ENCODE peak calls at places on chromosome 3, in ten cellular contexts. One of them, this sample, is unnamed.

GRCh38 chr3:149367021-149367840 is 10.2 kb downstream of the TM4SF1 start:
- DNase-seq in right lobe of liver: no peak
- DNase-seq in foreskin fibroblast: peak
- DNase-seq in endothelial cell of umbilical vein: peak
- DNase-seq in IMR-90: peak
- DNase-seq in nephron progenitor cell: no peak
- DNase-seq in AG04450: no peak
- DNase-seq in OCI-LY7: no peak
- DNase-seq in tibial nerve: no peak
- DNase-seq in heart right ventricle: no peak
- DNase-seq in this sample: no peak

GRCh38 chr3:52231502-52232278 is 6.2 kb upstream of the TLR9 start:
- DNase-seq in right lobe of liver: peak
- DNase-seq in foreskin fibroblast: no peak
- DNase-seq in endothelial cell of umbilical vein: peak
- DNase-seq in IMR-90: peak
- DNase-seq in nephron progenitor cell: peak
- DNase-seq in AG04450: no peak
- DNase-seq in OCI-LY7: peak
- DNase-seq in tibial nerve: peak
- DNase-seq in heart right ventricle: peak
- DNase-seq in this sample: no peak

GRCh38 chr3:8556470-8556869 is 54.8 kb downstream of the LMCD1 start:
- DNase-seq in right lobe of liver: no peak
- DNase-seq in foreskin fibroblast: no peak
- DNase-seq in endothelial cell of umbilical vein: no peak
- DNase-seq in IMR-90: no peak
- DNase-seq in nephron progenitor cell: no peak
- DNase-seq in AG04450: no peak
- DNase-seq in OCI-LY7: no peak
- DNase-seq in tibial nerve: no peak
- DNase-seq in heart right ventricle: no peak
- DNase-seq in this sample: no peak

GRCh38 chr3:50356553-50356952 is 2.8 kb downstream of the TMEM115 start:
- DNase-seq in right lobe of liver: peak
- DNase-seq in foreskin fibroblast: no peak
- DNase-seq in endothelial cell of umbilical vein: no peak
- DNase-seq in IMR-90: no peak
- DNase-seq in nephron progenitor cell: no peak
- DNase-seq in AG04450: no peak
- DNase-seq in OCI-LY7: no peak
- DNase-seq in tibial nerve: no peak
- DNase-seq in heart right ventricle: no peak
- DNase-seq in this sample: no peak

GRCh38 chr3:141266797-141267555 is 35.4 kb downstream of the PXYLP1 start:
- DNase-seq in right lobe of liver: no peak
- DNase-seq in foreskin fibroblast: no peak
- DNase-seq in endothelial cell of umbilical vein: no peak
- DNase-seq in IMR-90: no peak
- DNase-seq in nephron progenitor cell: no peak
- DNase-seq in AG04450: no peak
- DNase-seq in OCI-LY7: peak
- DNase-seq in tibial nerve: no peak
- DNase-seq in heart right ventricle: no peak
- DNase-seq in this sample: no peak

GRCh38 chr3:3157484-3157883 is 22.0 kb downstream of the CRBN start:
- DNase-seq in right lobe of liver: no peak
- DNase-seq in foreskin fibroblast: no peak
- DNase-seq in endothelial cell of umbilical vein: no peak
- DNase-seq in IMR-90: no peak
- DNase-seq in nephron progenitor cell: no peak
- DNase-seq in AG04450: no peak
- DNase-seq in OCI-LY7: no peak
- DNase-seq in tibial nerve: no peak
- DNase-seq in heart right ventricle: no peak
- DNase-seq in this sample: no peak

GRCh38 chr3:129732200-129732876 is 125.9 kb upstream of the PLXND1 start:
- DNase-seq in right lobe of liver: no peak
- DNase-seq in foreskin fibroblast: no peak
- DNase-seq in endothelial cell of umbilical vein: no peak
- DNase-seq in IMR-90: peak
- DNase-seq in nephron progenitor cell: no peak
- DNase-seq in AG04450: no peak
- DNase-seq in OCI-LY7: no peak
- DNase-seq in tibial nerve: no peak
- DNase-seq in heart right ventricle: no peak
- DNase-seq in this sample: no peak

GRCh38 chr3:171506743-171507319 is 46.6 kb upstream of the TNIK start:
- DNase-seq in right lobe of liver: no peak
- DNase-seq in foreskin fibroblast: no peak
- DNase-seq in endothelial cell of umbilical vein: no peak
- DNase-seq in IMR-90: peak
- DNase-seq in nephron progenitor cell: no peak
- DNase-seq in AG04450: no peak
- DNase-seq in OCI-LY7: no peak
- DNase-seq in tibial nerve: no peak
- DNase-seq in heart right ventricle: no peak
- DNase-seq in this sample: no peak

GRCh38 chr3:151146731-151147091 is 56.3 kb downstream of the GPR171 start:
- DNase-seq in right lobe of liver: no peak
- DNase-seq in foreskin fibroblast: no peak
- DNase-seq in endothelial cell of umbilical vein: no peak
- DNase-seq in IMR-90: no peak
- DNase-seq in nephron progenitor cell: no peak
- DNase-seq in AG04450: no peak
- DNase-seq in OCI-LY7: no peak
- DNase-seq in tibial nerve: no peak
- DNase-seq in heart right ventricle: no peak
- DNase-seq in this sample: no peak

GRCh38 chr3:20047940-20048339 is 7.7 kb downstream of the KAT2B start:
- DNase-seq in right lobe of liver: no peak
- DNase-seq in foreskin fibroblast: no peak
- DNase-seq in endothelial cell of umbilical vein: no peak
- DNase-seq in IMR-90: no peak
- DNase-seq in nephron progenitor cell: no peak
- DNase-seq in AG04450: no peak
- DNase-seq in OCI-LY7: no peak
- DNase-seq in tibial nerve: no peak
- DNase-seq in heart right ventricle: no peak
- DNase-seq in this sample: no peak

GRCh38 chr3:48507256-48508061 is 3.5 kb upstream of the SHISA5 start:
- DNase-seq in right lobe of liver: peak
- DNase-seq in foreskin fibroblast: peak
- DNase-seq in endothelial cell of umbilical vein: peak
- DNase-seq in IMR-90: peak
- DNase-seq in nephron progenitor cell: peak
- DNase-seq in AG04450: no peak
- DNase-seq in OCI-LY7: peak
- DNase-seq in tibial nerve: no peak
- DNase-seq in heart right ventricle: peak
- DNase-seq in this sample: no peak
- TF ChIP-seq CTCF in right lobe of liver: peak
- TF ChIP-seq CTCF in foreskin fibroblast: peak
- TF ChIP-seq CTCF in endothelial cell of umbilical vein: peak
- TF ChIP-seq CTCF in IMR-90: peak
- TF ChIP-seq CTCF in nephron progenitor cell: peak
- TF ChIP-seq CTCF in AG04450: peak
- TF ChIP-seq CTCF in OCI-LY7: peak
- TF ChIP-seq CTCF in tibial nerve: peak
- TF ChIP-seq CTCF in heart right ventricle: no peak
- TF ChIP-seq CTCF in this sample: peak

GRCh38 chr3:167885277-167885676 is 149.8 kb downstream of the SERPINI1 start:
- DNase-seq in right lobe of liver: no peak
- DNase-seq in foreskin fibroblast: no peak
- DNase-seq in endothelial cell of umbilical vein: no peak
- DNase-seq in IMR-90: no peak
- DNase-seq in nephron progenitor cell: no peak
- DNase-seq in AG04450: no peak
- DNase-seq in OCI-LY7: no peak
- DNase-seq in tibial nerve: no peak
- DNase-seq in heart right ventricle: no peak
- DNase-seq in this sample: no peak
- TF ChIP-seq CTCF in right lobe of liver: no peak
- TF ChIP-seq CTCF in foreskin fibroblast: no peak
- TF ChIP-seq CTCF in endothelial cell of umbilical vein: no peak
- TF ChIP-seq CTCF in IMR-90: no peak
- TF ChIP-seq CTCF in nephron progenitor cell: no peak
- TF ChIP-seq CTCF in AG04450: no peak
- TF ChIP-seq CTCF in OCI-LY7: no peak
- TF ChIP-seq CTCF in tibial nerve: no peak
- TF ChIP-seq CTCF in heart right ventricle: no peak
- TF ChIP-seq CTCF in this sample: no peak

GRCh38 chr3:157149136-157149696 is 10.7 kb downstream of the CCNL1 start:
- DNase-seq in right lobe of liver: no peak
- DNase-seq in foreskin fibroblast: no peak
- DNase-seq in endothelial cell of umbilical vein: no peak
- DNase-seq in IMR-90: no peak
- DNase-seq in nephron progenitor cell: no peak
- DNase-seq in AG04450: no peak
- DNase-seq in OCI-LY7: no peak
- DNase-seq in tibial nerve: no peak
- DNase-seq in heart right ventricle: no peak
- DNase-seq in this sample: no peak

GRCh38 chr3:157146664-157147082 is 13.3 kb downstream of the CCNL1 start:
- DNase-seq in right lobe of liver: no peak
- DNase-seq in foreskin fibroblast: no peak
- DNase-seq in endothelial cell of umbilical vein: no peak
- DNase-seq in IMR-90: no peak
- DNase-seq in nephron progenitor cell: no peak
- DNase-seq in AG04450: no peak
- DNase-seq in OCI-LY7: no peak
- DNase-seq in tibial nerve: no peak
- DNase-seq in heart right ventricle: no peak
- DNase-seq in this sample: no peak

GRCh38 chr3:157145566-157145965 is 14.4 kb downstream of the CCNL1 start:
- DNase-seq in right lobe of liver: no peak
- DNase-seq in foreskin fibroblast: no peak
- DNase-seq in endothelial cell of umbilical vein: no peak
- DNase-seq in IMR-90: no peak
- DNase-seq in nephron progenitor cell: no peak
- DNase-seq in AG04450: no peak
- DNase-seq in OCI-LY7: no peak
- DNase-seq in tibial nerve: no peak
- DNase-seq in heart right ventricle: no peak
- DNase-seq in this sample: no peak

GRCh38 chr3:157147099-157147803 is 12.7 kb downstream of the CCNL1 start:
- DNase-seq in right lobe of liver: no peak
- DNase-seq in foreskin fibroblast: no peak
- DNase-seq in endothelial cell of umbilical vein: no peak
- DNase-seq in IMR-90: no peak
- DNase-seq in nephron progenitor cell: no peak
- DNase-seq in AG04450: no peak
- DNase-seq in OCI-LY7: no peak
- DNase-seq in tibial nerve: no peak
- DNase-seq in heart right ventricle: no peak
- DNase-seq in this sample: no peak

DNA sequence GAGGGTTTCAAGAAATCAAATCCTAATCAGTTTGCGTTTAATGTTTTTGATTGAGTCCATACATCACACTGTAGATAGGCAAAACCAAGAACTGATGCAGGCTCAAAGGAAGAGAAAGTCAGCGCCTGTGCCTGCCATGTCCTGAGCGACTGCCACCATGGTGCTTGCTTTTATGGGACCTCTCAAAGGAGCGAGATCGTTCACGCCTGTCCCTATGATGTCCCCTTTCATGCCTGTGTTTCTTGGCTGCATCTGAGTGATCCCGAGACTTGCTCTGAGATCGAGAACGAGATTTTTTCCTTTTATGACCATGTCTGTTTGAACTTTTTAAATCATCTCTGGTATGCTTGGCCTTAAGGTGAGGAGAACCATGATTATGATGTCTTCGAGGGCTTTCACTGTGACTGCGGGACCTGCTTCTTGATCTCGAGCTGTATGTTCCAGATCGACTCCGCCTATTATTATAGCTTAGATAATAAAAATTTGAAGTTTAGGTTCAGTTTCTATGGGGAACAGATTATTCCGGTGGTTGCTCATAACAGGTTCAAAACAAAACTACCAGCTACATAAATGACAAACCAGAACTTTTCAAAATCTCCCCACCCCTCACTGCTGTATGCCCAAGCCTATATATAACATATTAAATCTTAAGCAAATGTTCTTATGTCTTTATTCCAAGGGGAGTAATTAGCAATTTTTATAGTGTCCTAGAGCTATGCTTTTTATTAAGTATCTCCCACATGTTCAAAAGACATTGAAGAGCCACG is 11.6 kb downstream of the CCNL1 start:
- DNase-seq in right lobe of liver: no peak
- DNase-seq in foreskin fibroblast: no peak
- DNase-seq in endothelial cell of umbilical vein: no peak
- DNase-seq in IMR-90: no peak
- DNase-seq in nephron progenitor cell: no peak
- DNase-seq in AG04450: no peak
- DNase-seq in OCI-LY7: no peak
- DNase-seq in tibial nerve: no peak
- DNase-seq in heart right ventricle: no peak
- DNase-seq in this sample: no peak
- TF ChIP-seq CTCF in right lobe of liver: no peak
- TF ChIP-seq CTCF in foreskin fibroblast: no peak
- TF ChIP-seq CTCF in endothelial cell of umbilical vein: no peak
- TF ChIP-seq CTCF in IMR-90: no peak
- TF ChIP-seq CTCF in nephron progenitor cell: no peak
- TF ChIP-seq CTCF in AG04450: no peak
- TF ChIP-seq CTCF in OCI-LY7: no peak
- TF ChIP-seq CTCF in tibial nerve: no peak
- TF ChIP-seq CTCF in heart right ventricle: no peak
- TF ChIP-seq CTCF in this sample: no peak

DNA sequence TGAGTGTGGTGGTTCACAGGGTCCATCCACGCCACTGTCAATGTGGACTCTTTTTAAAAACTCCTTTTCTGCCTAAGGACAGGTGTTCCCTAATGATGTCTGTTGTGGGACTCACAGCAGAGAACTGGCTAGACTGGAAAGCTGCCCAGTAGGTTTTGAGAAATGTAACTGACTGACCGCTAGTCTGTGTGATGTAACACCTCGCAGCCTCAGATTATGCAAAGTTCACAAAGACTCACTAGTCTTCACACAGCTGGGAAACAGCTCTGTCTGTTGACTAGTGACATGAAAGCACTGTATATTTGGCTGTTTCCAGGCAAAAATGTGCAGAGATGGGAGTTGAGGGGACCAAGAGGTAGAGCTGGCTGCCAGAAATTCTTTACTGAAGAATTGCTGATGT is 10.4 kb downstream of the PDZRN3 start:
- DNase-seq in right lobe of liver: no peak
- DNase-seq in foreskin fibroblast: peak
- DNase-seq in endothelial cell of umbilical vein: no peak
- DNase-seq in IMR-90: peak
- DNase-seq in nephron progenitor cell: no peak
- DNase-seq in AG04450: no peak
- DNase-seq in OCI-LY7: no peak
- DNase-seq in tibial nerve: no peak
- DNase-seq in heart right ventricle: no peak
- DNase-seq in this sample: no peak
- TF ChIP-seq CTCF in right lobe of liver: no peak
- TF ChIP-seq CTCF in foreskin fibroblast: no peak
- TF ChIP-seq CTCF in endothelial cell of umbilical vein: no peak
- TF ChIP-seq CTCF in IMR-90: no peak
- TF ChIP-seq CTCF in nephron progenitor cell: no peak
- TF ChIP-seq CTCF in AG04450: no peak
- TF ChIP-seq CTCF in OCI-LY7: no peak
- TF ChIP-seq CTCF in tibial nerve: no peak
- TF ChIP-seq CTCF in heart right ventricle: no peak
- TF ChIP-seq CTCF in this sample: no peak

This sample was measured in AG09319.